ENCODE peak calls at places on chromosomes 3 and 15, in ten cellular contexts. N, Z, M, B, F, O, C, H, U and A are unnamed samples.

GRCh38 chr15:32669870-32670623 is 28.5 kb downstream of the SCG5 start:
- DNase-seq in Z (peak; percentile 37), U (no peak), C (no peak), O (no peak), N (peak; percentile 43), F (peak; percentile 90), H (no peak), B (no peak), M (no peak), A (no peak)

GRCh38 chr3:139455855-139456254 is 20.5 kb downstream of the RBP2 start:
- DNase-seq in B (no peak), N (peak; percentile 21), Z (no peak), O (no peak), F (peak; percentile 25), M (peak; percentile 21), U (peak; percentile 21), H (no peak), C (no peak), A (peak; percentile 25)

GRCh38 chr3:32045091-32045964 is 61.1 kb upstream of the GPD1L start:
- DNase-seq in F (peak; percentile 66), U (no peak), M (no peak), Z (peak; percentile 46), N (peak; percentile 92), B (peak; percentile 10), O (no peak), C (no peak), H (no peak), A (no peak)

GRCh38 chr3:53936347-53936746 is 44.7 kb upstream of the SELENOK start:
- DNase-seq in Z (no peak), F (no peak), N (no peak), H (no peak), C (no peak), B (no peak), O (no peak), U (no peak), M (no peak), A (no peak)

GRCh38 chr3:152241142-152242067 is 27.3 kb upstream of the MBNL1 start:
- DNase-seq in F (peak; percentile 73), O (no peak), Z (no peak), C (no peak), H (no peak), U (no peak), N (peak; percentile 42), B (no peak), M (no peak), A (no peak)

GRCh38 chr3:194139085-194139976 is 3.4 kb downstream of the HES1 start:
- DNase-seq in B (peak; percentile 66), H (no peak), Z (peak; percentile 25), M (peak; percentile 28), C (peak; percentile 12), O (peak; percentile 67), N (peak; percentile 83), U (peak; percentile 78), F (peak; percentile 87), A (peak; percentile 8)

GRCh38 chr15:67253517-67254237 is 784 bp downstream of the AAGAB start:
- DNase-seq in M (peak; percentile 42), H (no peak), F (no peak), N (peak; percentile 7), B (peak; percentile 10), U (no peak), O (no peak), C (no peak), Z (no peak), A (no peak)

GRCh38 chr3:148006508-148006907 is 597.3 kb downstream of the ZIC1 start:
- DNase-seq in B (no peak), N (peak; percentile 38), U (no peak), M (no peak), C (no peak), Z (no peak), F (peak; percentile 92), H (no peak), O (peak; percentile 87), A (no peak)

GRCh38 chr3:108311797-108312196 is 15.4 kb downstream of the HHLA2 start:
- DNase-seq in F (no peak), Z (no peak), U (no peak), M (no peak), C (no peak), N (no peak), H (no peak), B (no peak), O (no peak), A (no peak)

GRCh38 chr3:165464736-165465135 is 268.6 kb upstream of the SLITRK3 start:
- DNase-seq in M (no peak), O (peak; percentile 76), N (peak; percentile 79), C (no peak), Z (peak; percentile 39), U (no peak), B (no peak), H (no peak), F (no peak), A (no peak)

GRCh38 chr3:16048435-16049318 is 125.8 kb upstream of the GALNT15 start:
- DNase-seq in H (no peak), O (peak; percentile 75), Z (peak; percentile 67), N (peak; percentile 83), U (peak; percentile 7), M (peak; percentile 44), C (peak; percentile 58), F (peak; percentile 72), B (peak; percentile 34), A (peak; percentile 62)

GRCh38 chr15:71916834-71917233 is 106.5 kb downstream of the NR2E3 start:
- DNase-seq in H (no peak), F (no peak), Z (no peak), B (no peak), O (no peak), C (no peak), N (no peak), M (no peak), U (no peak), A (no peak)

GRCh38 chr3:100089802-100090668 is 24.3 kb downstream of the FILIP1L start:
- DNase-seq in N (peak; percentile 67), O (peak; percentile 74), U (no peak), F (peak; percentile 86), B (no peak), H (no peak), C (no peak), Z (peak; percentile 28), M (no peak), A (peak; percentile 57)

GRCh38 chr3:194624956-194625355 is 8.3 kb downstream of the TMEM44 start:
- DNase-seq in B (no peak), M (no peak), Z (no peak), C (no peak), F (no peak), O (no peak), H (no peak), N (no peak), U (no peak), A (no peak)

GRCh38 chr3:70308760-70309159 is 3.7 kb downstream of the MDFIC2 start:
- DNase-seq in O (peak; percentile 48), H (no peak), U (no peak), F (no peak), Z (peak; percentile 29), N (peak; percentile 13), M (no peak), C (no peak), B (peak; percentile 15), A (peak; percentile 52)

GRCh38 chr3:170584585-170585007 is 1.3 kb downstream of the SLC7A14 start:
- DNase-seq in U (no peak), H (peak; percentile 76), C (peak; percentile 49), O (peak; percentile 42), B (peak; percentile 98), F (peak; percentile 79), Z (peak; percentile 76), M (no peak), N (peak; percentile 53), A (peak; percentile 59)

GRCh38 chr3:188165596-188165995 is 11.6 kb downstream of the LPP start:
- DNase-seq in O (peak; percentile 53), C (no peak), F (peak; percentile 28), N (no peak), B (no peak), U (no peak), H (no peak), M (no peak), Z (no peak), A (no peak)

GRCh38 chr15:72507402-72507801 is 33.3 kb downstream of the ARIH1 start:
- DNase-seq in F (no peak), C (no peak), O (no peak), H (no peak), U (no peak), Z (no peak), M (no peak), B (no peak), N (no peak), A (no peak)

GRCh38 chr3:134883697-134884385 is 88.8 kb downstream of the EPHB1 start:
- DNase-seq in C (no peak), U (no peak), O (no peak), M (no peak), B (no peak), H (no peak), Z (no peak), F (peak; percentile 38), N (no peak), A (no peak)

GRCh38 chr3:167032267-167032876 is 347.7 kb downstream of the ZBBX start:
- DNase-seq in O (peak; percentile 62), U (no peak), H (no peak), Z (peak; percentile 31), F (peak; percentile 66), M (peak; percentile 43), N (peak; percentile 83), C (no peak), B (peak; percentile 4), A (peak; percentile 64)